ENCODE peak calls at places on chromosomes 1 and 21, in five cellular contexts. B is A549, T is K562, F is GM12878, D is HepG2. Y is an unnamed sample.

GRCh38 chr21:36980280-36981048 is 14.0 kb upstream of the HLCS start:
- DNase-seq in B (no peak), T (no peak), F (no peak), D (no peak), Y (peak)

GRCh38 chr1:199273837-199274379 is 635.1 kb downstream of the PTPRC start:
- DNase-seq in B (no peak), T (no peak), F (peak), D (no peak), Y (no peak)

GRCh38 chr1:45815667-45816458 is 12.5 kb downstream of the MAST2 start:
- DNase-seq in B (no peak), T (no peak), F (no peak), D (no peak), Y (no peak)

GRCh38 chr1:6962390-6962955 is 177.2 kb downstream of the CAMTA1 start:
- DNase-seq in B (peak), T (peak), F (peak), D (no peak), Y (no peak)

GRCh38 chr1:107450899-107451664 is 310.2 kb downstream of the NTNG1 start:
- DNase-seq in B (no peak), T (no peak), F (peak), D (no peak), Y (no peak)

GRCh38 chr21:38679531-38679930 is 126.2 kb upstream of the ETS2 start:
- DNase-seq in B (no peak), T (no peak), F (peak), D (no peak), Y (no peak)

GRCh38 chr1:243325305-243325890 is 69.6 kb downstream of the SDCCAG8 start:
- DNase-seq in B (peak), T (peak), F (no peak), D (peak), Y (no peak)

GRCh38 chr1:164440222-164440621 is 118.8 kb upstream of the PBX1 start:
- DNase-seq in B (peak), T (no peak), F (no peak), D (no peak), Y (no peak)

GRCh38 chr1:109542657-109543056 is 3.0 kb downstream of the GPR61 start:
- DNase-seq in B (no peak), T (peak), F (no peak), D (no peak), Y (no peak)

GRCh38 chr1:31575373-31576140 is 758 bp upstream of the TINAGL1 start:
- DNase-seq in B (no peak), T (peak), F (no peak), D (peak), Y (peak)

GRCh38 chr1:48175116-48175515 is 47.4 kb upstream of the SLC5A9 start:
- DNase-seq in B (no peak), T (no peak), F (no peak), D (no peak), Y (no peak)

GRCh38 chr1:50308883-50309282 is 114.4 kb downstream of the DMRTA2 start:
- DNase-seq in B (peak), T (peak), F (no peak), D (peak), Y (peak)

GRCh38 chr1:106621853-106622252 is 434.6 kb upstream of the PRMT6 start:
- DNase-seq in B (no peak), T (no peak), F (no peak), D (no peak), Y (no peak)

GRCh38 chr21:35988396-35989140 is 71.8 kb downstream of the SETD4 start:
- DNase-seq in B (no peak), T (no peak), F (no peak), D (no peak), Y (no peak)

GRCh38 chr1:212964102-212964501 is 13.8 kb downstream of the VASH2 start:
- DNase-seq in B (no peak), T (no peak), F (no peak), D (no peak), Y (no peak)

GRCh38 chr1:159800177-159800935 is 1.8 kb upstream of the FCRL6 start:
- DNase-seq in B (no peak), T (no peak), F (peak), D (no peak), Y (no peak)

GRCh38 chr21:41491412-41491811 is 16.5 kb downstream of the TMPRSS2 start:
- DNase-seq in B (no peak), T (no peak), F (no peak), D (no peak), Y (no peak)

GRCh38 chr1:35675773-35676172 is 34.4 kb upstream of the PSMB2 start:
- DNase-seq in B (no peak), T (no peak), F (no peak), D (no peak), Y (no peak)

GRCh38 chr1:111455642-111456031 is 6.4 kb downstream of the ATP5PB start:
- DNase-seq in B (no peak), T (no peak), F (no peak), D (no peak), Y (no peak)

GRCh38 chr1:183125279-183125999 is 60.6 kb upstream of the LAMC2 start:
- DNase-seq in B (no peak), T (no peak), F (no peak), D (no peak), Y (no peak)

GRCh38 chr1:8905582-8906191 is 27.2 kb upstream of the ENO1 start:
- DNase-seq in B (peak), T (no peak), F (no peak), D (no peak), Y (no peak)
- TF ChIP-seq USF2 in B (peak), T (peak), F (no peak), D (no peak), Y (no peak)

GRCh38 chr1:54904476-54905048 is 17.6 kb upstream of the DHCR24 start:
- DNase-seq in B (no peak), T (no peak), F (no peak), D (no peak), Y (no peak)
- TF ChIP-seq KDM1A in B (no peak), T (no peak), F (no peak), D (no peak), Y (no peak)

DNA sequence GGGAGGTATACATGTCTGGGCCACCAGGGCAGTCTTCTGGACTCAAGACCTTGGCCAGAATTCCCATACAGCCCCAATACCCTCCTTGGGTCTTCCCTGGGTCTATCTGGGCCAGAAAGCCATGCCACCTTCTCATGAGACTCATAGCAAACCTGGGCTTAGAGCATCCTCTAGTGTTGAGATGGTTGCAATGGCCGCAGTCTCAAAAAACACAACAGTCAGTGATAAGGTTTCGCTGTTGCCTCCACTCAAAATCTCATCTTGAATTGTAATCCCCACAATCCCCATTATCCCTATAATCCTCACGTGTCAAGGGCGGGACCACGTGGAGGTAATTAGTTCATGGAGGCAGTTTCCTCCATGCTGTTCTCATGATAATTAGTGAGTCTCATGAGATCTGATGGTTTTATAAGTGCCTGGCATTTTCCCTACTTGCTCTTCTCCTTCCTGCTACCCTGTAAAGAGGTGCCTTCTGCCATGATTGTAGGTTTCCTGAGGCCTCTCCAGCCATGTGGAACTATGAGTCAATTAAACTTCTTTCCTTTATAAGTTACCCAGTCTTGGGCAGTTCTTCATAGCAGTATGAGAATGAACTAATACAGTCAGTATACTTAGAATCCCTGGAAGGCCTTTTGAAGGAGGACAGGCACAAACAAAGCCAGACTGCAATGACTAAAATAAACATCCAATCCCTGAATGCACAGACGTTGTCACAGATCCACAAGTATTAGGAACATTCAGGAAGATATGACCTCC is 77.0 kb downstream of the CTH start:
- DNase-seq in B (peak), T (peak), F (peak), D (peak), Y (peak)
- TF ChIP-seq USF2 in B (no peak), T (no peak), F (no peak), D (no peak), Y (peak)

GRCh38 chr21:46153259-46154154 is 1.9 kb downstream of the FTCD start:
- DNase-seq in B (no peak), T (peak), F (no peak), D (peak), Y (peak)
- TF ChIP-seq KDM1A in B (no peak), T (peak), F (no peak), D (no peak), Y (no peak)

GRCh38 chr1:231508497-231508896 is 20.0 kb upstream of the TSNAX start:
- DNase-seq in B (no peak), T (no peak), F (no peak), D (no peak), Y (no peak)
- TF ChIP-seq USF2 in B (no peak), T (no peak), F (no peak), D (no peak), Y (no peak)

GRCh38 chr1:228238461-228238860 is 30.6 kb downstream of the OBSCN start:
- DNase-seq in B (no peak), T (no peak), F (no peak), D (no peak), Y (no peak)

GRCh38 chr1:228240411-228241240 is 32.8 kb downstream of the OBSCN start:
- DNase-seq in B (no peak), T (no peak), F (no peak), D (no peak), Y (peak)

GRCh38 chr1:228233136-228233535 is 25.3 kb downstream of the OBSCN start:
- DNase-seq in B (no peak), T (no peak), F (no peak), D (no peak), Y (no peak)

GRCh38 chr1:228238007-228238406 is 30.2 kb downstream of the OBSCN start:
- DNase-seq in B (no peak), T (no peak), F (no peak), D (no peak), Y (no peak)

GRCh38 chr1:228236744-228237143 is 28.9 kb downstream of the OBSCN start:
- DNase-seq in B (peak), T (peak), F (no peak), D (peak), Y (peak)
- TF ChIP-seq KDM1A in B (no peak), T (no peak), F (no peak), D (no peak), Y (no peak)

GRCh38 chr1:82932207-82932606 is 1066.7 kb downstream of the TTLL7 start:
- DNase-seq in B (no peak), T (no peak), F (no peak), D (no peak), Y (no peak)

GRCh38 chr1:82931051-82931450 is 1067.9 kb downstream of the TTLL7 start:
- DNase-seq in B (no peak), T (no peak), F (no peak), D (no peak), Y (no peak)

GRCh38 chr1:82932727-82933126 is 1066.2 kb downstream of the TTLL7 start:
- DNase-seq in B (no peak), T (no peak), F (no peak), D (no peak), Y (no peak)

DNA sequence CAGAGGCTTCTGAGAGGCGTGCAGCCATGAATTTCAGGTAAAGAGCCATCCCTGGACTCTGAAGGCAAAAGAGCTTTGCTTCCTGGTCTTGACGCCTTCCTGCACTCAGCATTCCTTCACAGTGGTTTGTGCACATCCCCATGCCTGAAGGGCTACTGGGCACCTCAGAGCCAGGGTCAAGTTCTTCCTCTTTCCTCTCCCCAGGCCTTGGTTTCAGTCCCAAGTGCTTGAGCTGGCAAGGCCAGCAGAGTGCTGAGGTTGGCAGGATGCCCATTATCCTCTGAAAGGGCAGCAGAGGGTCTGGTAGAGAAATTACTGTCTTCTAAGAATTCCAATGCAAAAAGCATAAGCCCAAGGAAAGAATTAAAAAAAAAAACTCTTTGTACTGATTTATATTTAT is 1064.9 kb downstream of the TTLL7 start:
- DNase-seq in B (no peak), T (no peak), F (no peak), D (no peak), Y (no peak)
- TF ChIP-seq USF2 in B (no peak), T (no peak), F (no peak), D (no peak), Y (no peak)

GRCh38 chr1:40704817-40705733 is 13.6 kb downstream of the NFYC start:
- DNase-seq in B (no peak), T (peak), F (no peak), D (no peak), Y (no peak)

GRCh38 chr1:40701684-40702083 is 10.2 kb downstream of the NFYC start:
- DNase-seq in B (no peak), T (no peak), F (no peak), D (no peak), Y (no peak)

GRCh38 chr1:40699787-40700186 is 8.3 kb downstream of the NFYC start:
- DNase-seq in B (no peak), T (no peak), F (peak), D (no peak), Y (no peak)

GRCh38 chr1:40706626-40707025 is 15.1 kb downstream of the NFYC start:
- DNase-seq in B (no peak), T (no peak), F (no peak), D (no peak), Y (no peak)

DNA sequence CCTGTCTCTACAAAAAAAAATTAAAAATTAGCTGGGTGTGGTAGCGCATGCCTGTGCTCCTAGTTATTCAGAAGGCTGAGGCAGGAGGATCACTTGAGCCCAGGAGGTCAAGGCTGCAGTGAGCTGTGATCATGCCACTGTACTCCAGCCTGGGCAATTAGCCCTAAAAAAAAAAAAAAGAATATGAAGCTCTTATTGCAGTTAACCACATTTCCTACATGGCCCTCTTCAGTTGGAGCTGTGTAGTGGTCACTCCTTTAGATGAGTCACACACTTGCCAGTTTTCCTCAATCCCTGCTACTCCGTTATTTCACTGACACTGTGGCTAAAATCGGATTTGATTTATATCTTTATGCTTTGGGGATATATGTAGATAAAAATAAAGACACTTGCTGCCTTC is 11.8 kb downstream of the NFYC start:
- DNase-seq in B (no peak), T (peak), F (no peak), D (no peak), Y (no peak)
- TF ChIP-seq KDM1A in B (no peak), T (peak), F (no peak), D (no peak), Y (no peak)